ENCODE peak calls at places on chromosomes 1 and 21, in eight cellular contexts. S is testis; X is H1; B is hepatocyte; J is spleen; L is left lung; A is CD8-positive, alpha-beta memory T cell; D is trophoblast cell. C is an unnamed sample. For H3K36me3, the result is how much of the 10 kb centered on the place peaks cover.

GRCh38 chr1:180952657-180953013 is 39.9 kb downstream of the KIAA1614 start:
- DNase-seq in S (no peak), X (no peak), B (no peak), J (peak), L (no peak), A (no peak), D (no peak), C (no peak)

GRCh38 chr1:156804026-156804425 is 12.6 kb downstream of the SH2D2A start:
- DNase-seq in S (no peak), X (no peak), B (no peak), J (no peak), L (no peak), A (no peak), D (no peak), C (no peak)

GRCh38 chr21:40706806-40707205 is 140.2 kb downstream of the DSCAM start:
- DNase-seq in S (no peak), X (no peak), B (no peak), J (no peak), L (no peak), A (no peak), D (peak), C (no peak)

GRCh38 chr1:174964261-174964984 is 35.3 kb upstream of the CACYBP start:
- DNase-seq in S (no peak), X (no peak), B (peak), J (no peak), L (no peak), A (peak), D (peak), C (no peak)

GRCh38 chr1:53681647-53682368 is 57.2 kb downstream of the GLIS1 start:
- DNase-seq in S (peak), X (peak), B (peak), J (no peak), L (no peak), A (peak), D (peak), C (peak)

GRCh38 chr21:46081022-46081861 is 16.7 kb upstream of the COL6A2 start:
- DNase-seq in S (no peak), X (no peak), B (peak), J (peak), L (peak), A (no peak), D (peak), C (no peak)

GRCh38 chr21:39083377-39084008 is 99.8 kb downstream of the PSMG1 start:
- DNase-seq in S (peak), X (no peak), B (peak), J (no peak), L (peak), A (no peak), D (peak), C (no peak)

GRCh38 chr1:9207715-9208114 is 26.9 kb upstream of the H6PD start:
- DNase-seq in S (no peak), X (no peak), B (no peak), J (no peak), L (no peak), A (no peak), D (no peak), C (no peak)

GRCh38 chr1:23132033-23132432 is 36.6 kb downstream of the LUZP1 start:
- DNase-seq in S (no peak), X (no peak), B (no peak), J (no peak), L (no peak), A (no peak), D (no peak), C (no peak)

GRCh38 chr1:37987679-37988078 is 2.1 kb downstream of the SF3A3 start:
- DNase-seq in S (no peak), X (no peak), B (no peak), J (no peak), L (no peak), A (no peak), D (no peak), C (no peak)

GRCh38 chr1:237186733-237187132 is 144.7 kb downstream of the RYR2 start:
- DNase-seq in S (peak), X (no peak), B (no peak), J (no peak), L (no peak), A (no peak), D (peak), C (no peak)

GRCh38 chr1:41806472-41807155 is 112.1 kb downstream of the HIVEP3 start:
- DNase-seq in S (no peak), X (no peak), B (no peak), J (no peak), L (no peak), A (peak), D (no peak), C (no peak)

GRCh38 chr1:42335809-42336518 is 929 bp upstream of the FOXJ3 start:
- DNase-seq in S (no peak), X (no peak), B (peak), J (no peak), L (no peak), A (peak), D (peak), C (no peak)

GRCh38 chr1:90579212-90579802 is 137.8 kb downstream of the BARHL2 start:
- DNase-seq in S (no peak), X (no peak), B (peak), J (no peak), L (no peak), A (peak), D (no peak), C (no peak)

GRCh38 chr1:163561570-163562295 is 240.0 kb downstream of the NUF2 start:
- DNase-seq in S (no peak), X (peak), B (peak), J (no peak), L (no peak), A (no peak), D (no peak), C (peak)

GRCh38 chr1:32142446-32143301 is 34.8 kb downstream of the KPNA6 start:
- DNase-seq in S (peak), X (no peak), B (peak), J (no peak), L (peak), A (no peak), D (peak), C (no peak)

GRCh38 chr1:87869563-87869962 is 540.9 kb downstream of the LMO4 start:
- DNase-seq in S (no peak), X (no peak), B (peak), J (no peak), L (no peak), A (no peak), D (no peak), C (no peak)

GRCh38 chr1:111370871-111371270 is 56.7 kb downstream of the OVGP1 start:
- DNase-seq in S (no peak), X (no peak), B (no peak), J (no peak), L (no peak), A (no peak), D (no peak), C (no peak)

GRCh38 chr1:67647036-67647798 is 37.8 kb upstream of the GADD45A start:
- DNase-seq in S (no peak), X (no peak), B (peak), J (no peak), L (no peak), A (no peak), D (no peak), C (no peak)

GRCh38 chr1:38431669-38432376 is 385.2 kb upstream of the POU3F1 start:
- DNase-seq in S (no peak), X (no peak), B (no peak), J (no peak), L (no peak), A (no peak), D (no peak), C (no peak)

GRCh38 chr21:46191257-46191685 is 7.0 kb upstream of the SPATC1L start:
- DNase-seq in S (peak), X (no peak), B (peak), J (no peak), L (no peak), A (no peak), D (peak), C (no peak)

GRCh38 chr21:42556960-42557359 is 43.3 kb downstream of the SLC37A1 start:
- DNase-seq in S (peak), X (no peak), B (no peak), J (peak), L (peak), A (no peak), D (peak), C (no peak)

GRCh38 chr1:201584510-201584991 is 45.6 kb downstream of the NAV1 start:
- DNase-seq in S (no peak), X (no peak), B (peak), J (peak), L (no peak), A (no peak), D (no peak), C (no peak)

GRCh38 chr21:15028186-15028585 is 36.6 kb downstream of the NRIP1 start:
- DNase-seq in S (no peak), X (no peak), B (no peak), J (no peak), L (no peak), A (no peak), D (no peak), C (no peak)

GRCh38 chr21:25569084-25569483 is 38.2 kb downstream of the MRPL39 start:
- DNase-seq in S (no peak), X (no peak), B (no peak), J (no peak), L (no peak), A (no peak), D (no peak), C (no peak)

GRCh38 chr21:25567472-25567871 is 39.8 kb downstream of the MRPL39 start:
- DNase-seq in S (no peak), X (no peak), B (no peak), J (no peak), L (no peak), A (no peak), D (no peak), C (no peak)

GRCh38 chr21:25566645-25567044 is 40.6 kb downstream of the MRPL39 start:
- DNase-seq in S (no peak), X (no peak), B (no peak), J (no peak), L (no peak), A (no peak), D (no peak), C (no peak)

GRCh38 chr21:25569711-25570110 is 37.6 kb downstream of the MRPL39 start:
- DNase-seq in S (no peak), X (no peak), B (no peak), J (no peak), L (no peak), A (no peak), D (no peak), C (no peak)

GRCh38 chr21:25568230-25568629 is 39.1 kb downstream of the MRPL39 start:
- DNase-seq in S (peak), X (no peak), B (peak), J (peak), L (peak), A (peak), D (no peak), C (no peak)
- H3K4me3 ChIP-seq in S (no peak), X (no peak), B (no peak), J (no peak), L (no peak), A (no peak), D (no peak), C (no peak)

DNA sequence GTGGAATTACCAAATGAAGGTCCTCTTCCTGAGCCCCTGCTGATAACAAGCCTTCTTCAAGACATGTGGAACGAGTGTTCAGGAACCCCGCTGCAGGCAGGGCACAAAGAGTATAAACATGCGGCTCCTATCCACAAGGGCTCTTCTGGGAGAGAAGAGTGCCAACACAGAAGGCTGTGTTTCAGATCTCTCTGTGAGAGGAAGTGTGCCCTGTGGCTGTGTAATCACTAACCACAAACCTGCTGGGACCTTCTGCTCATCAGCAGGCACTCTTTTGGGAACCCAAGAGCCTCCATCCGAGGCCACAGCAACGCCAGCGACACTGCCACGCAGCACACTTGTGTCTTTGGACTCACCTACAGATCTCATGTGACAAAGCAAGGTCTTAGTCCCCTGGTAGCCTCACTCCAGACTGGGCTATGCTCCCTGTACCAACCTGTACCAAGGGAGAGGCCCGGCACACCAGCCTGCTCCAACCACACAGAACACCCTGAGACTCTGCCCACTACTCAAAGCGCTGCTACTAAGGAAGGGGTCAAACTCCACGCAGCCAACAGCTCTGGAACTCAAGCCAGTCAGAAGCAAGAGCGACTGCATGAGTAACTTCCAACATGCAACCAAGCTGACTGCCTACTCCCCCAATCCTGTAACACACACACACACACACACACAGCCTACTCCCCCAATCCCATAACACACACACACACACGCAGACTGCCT is 7.8 kb downstream of the PTTG1IP start:
- DNase-seq in S (no peak), X (no peak), B (peak), J (peak), L (peak), A (no peak), D (no peak), C (no peak)
- H3K36me3 ChIP-seq in S (under half), X (under half), B (under half), J (under half), L (under half), A (under half), D (under half), C (under half)

DNA sequence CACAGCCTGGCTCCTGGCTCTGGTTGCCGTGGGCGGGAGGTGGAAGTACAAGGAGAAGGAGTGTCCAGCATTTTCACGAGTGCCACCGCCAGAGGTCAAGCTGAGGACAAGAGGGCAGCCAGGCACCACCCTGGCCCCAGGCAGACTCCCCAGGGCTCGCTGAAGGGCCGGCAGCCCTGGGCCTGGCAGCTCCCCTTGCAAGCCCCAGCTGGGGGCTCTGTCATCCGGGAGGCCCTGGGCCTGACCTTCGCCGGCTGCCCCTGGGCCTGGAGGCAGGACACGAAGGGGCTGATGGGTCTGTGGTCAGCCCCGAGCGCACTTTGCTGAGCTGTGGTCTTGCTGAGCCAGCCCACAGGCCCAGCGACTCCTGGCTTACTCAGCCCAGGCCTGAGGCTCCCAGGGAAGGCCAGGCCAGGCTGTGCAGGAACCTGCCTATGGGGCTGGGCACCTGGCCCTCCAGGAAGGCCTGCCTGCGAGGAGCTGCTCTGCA is 74.9 kb downstream of the MORN1 start:
- DNase-seq in S (no peak), X (no peak), B (no peak), J (no peak), L (no peak), A (no peak), D (peak), C (no peak)
- H3K27ac ChIP-seq in S (peak), X (no peak), B (peak), J (no peak), L (no peak), A (no peak), D (peak), C (no peak)

GRCh38 chr21:26965567-26966359 is 1.1 kb downstream of the ADAMTS5 start:
- DNase-seq in S (peak), X (no peak), B (peak), J (peak), L (no peak), A (no peak), D (peak), C (no peak)
- H3K4me3 ChIP-seq in S (peak), X (peak), B (peak), J (peak), L (peak), A (no peak), D (peak), C (peak)

GRCh38 chr1:197180252-197180878 is 33.9 kb upstream of the ASPM start:
- DNase-seq in S (no peak), X (no peak), B (peak), J (no peak), L (no peak), A (peak), D (peak), C (no peak)
- H3K36me3 ChIP-seq in S (under half), X (under half), B (under half), J (half or more), L (under half), A (under half), D (under half), C (under half)

GRCh38 chr1:63784489-63785390 is 10.9 kb downstream of the ROR1 start:
- DNase-seq in S (no peak), X (no peak), B (no peak), J (no peak), L (no peak), A (no peak), D (no peak), C (no peak)
- H3K27ac ChIP-seq in S (no peak), X (no peak), B (no peak), J (no peak), L (no peak), A (no peak), D (no peak), C (no peak)

DNA sequence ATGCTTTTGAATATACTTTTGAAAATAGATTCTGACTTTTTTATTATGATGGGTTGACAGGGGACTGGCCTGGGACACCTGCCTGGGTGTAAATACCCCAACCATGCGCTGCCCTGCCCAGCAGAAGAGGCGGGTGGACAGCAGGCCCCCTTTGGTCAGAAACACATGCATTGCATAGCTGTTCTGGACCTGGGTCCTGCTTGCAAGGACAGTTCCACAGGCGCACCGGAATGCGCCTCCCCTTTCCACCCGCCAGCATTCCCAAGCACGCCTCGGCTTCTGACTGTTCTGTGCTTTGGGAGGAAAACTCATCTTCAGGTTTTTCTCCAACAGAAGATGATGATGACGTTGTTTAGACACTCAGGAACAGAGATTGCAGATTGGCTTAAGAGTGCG is 435 bp upstream of the ZNF678 start:
- DNase-seq in S (no peak), X (no peak), B (no peak), J (no peak), L (no peak), A (no peak), D (no peak), C (no peak)
- H3K4me3 ChIP-seq in S (peak), X (peak), B (no peak), J (peak), L (no peak), A (peak), D (no peak), C (no peak)

GRCh38 chr21:43959231-43960041 is 52.7 kb upstream of the TRAPPC10 start:
- DNase-seq in S (no peak), X (no peak), B (no peak), J (no peak), L (no peak), A (peak), D (no peak), C (no peak)

GRCh38 chr21:43958364-43959158 is 53.5 kb upstream of the TRAPPC10 start:
- DNase-seq in S (no peak), X (no peak), B (no peak), J (no peak), L (no peak), A (peak), D (no peak), C (no peak)

GRCh38 chr21:43957128-43957571 is 55.0 kb upstream of the TRAPPC10 start:
- DNase-seq in S (no peak), X (no peak), B (no peak), J (no peak), L (no peak), A (no peak), D (no peak), C (no peak)

GRCh38 chr21:43957629-43958362 is 54.3 kb upstream of the TRAPPC10 start:
- DNase-seq in S (no peak), X (no peak), B (no peak), J (no peak), L (no peak), A (no peak), D (no peak), C (no peak)

GRCh38 chr21:43961382-43961909 is 50.7 kb upstream of the TRAPPC10 start:
- DNase-seq in S (peak), X (no peak), B (no peak), J (no peak), L (no peak), A (no peak), D (no peak), C (no peak)
- H3K36me3 ChIP-seq in S (under half), X (under half), B (under half), J (under half), L (under half), A (under half), D (under half), C (under half)

C was measured in iPS DF 6.9.